ENCODE peak calls at places on chromosomes 13 and 19, in seven cellular contexts. R is body of pancreas; A is heart right ventricle; F is CD4-positive, CD25-positive, alpha-beta regulatory T cell; E is SK-N-SH treated with all-trans-retinoic acid at 6 μM for 48 hours; L is Right ventricle myocardium inferior; K is IMR-90. Z is an unnamed sample.

GRCh38 chr13:79867248-79867647 is 386.3 kb downstream of the NDFIP2 start:
- ATAC-seq in R (no peak), A (no peak), F (no peak), E (no peak), L (no peak), K (peak), Z (no peak)

GRCh38 chr19:18939163-18939562 is 1.9 kb downstream of the HOMER3 start:
- ATAC-seq in R (no peak), A (no peak), F (no peak), E (no peak), L (no peak), K (no peak), Z (no peak)

GRCh38 chr19:8477889-8478288 is 24.6 kb downstream of the PRAM1 start:
- ATAC-seq in R (no peak), A (no peak), F (no peak), E (no peak), L (no peak), K (no peak), Z (no peak)

GRCh38 chr13:97749174-97749573 is 204.3 kb upstream of the IPO5 start:
- ATAC-seq in R (no peak), A (no peak), F (no peak), E (peak), L (no peak), K (no peak), Z (no peak)

GRCh38 chr19:13055213-13056051 is 47.2 kb downstream of the LYL1 start:
- ATAC-seq in R (peak), A (peak), F (no peak), E (peak), L (peak), K (peak), Z (no peak)

GRCh38 chr19:47107201-47107952 is 6.2 kb downstream of the ZC3H4 start:
- ATAC-seq in R (peak), A (no peak), F (peak), E (no peak), L (no peak), K (no peak), Z (no peak)

GRCh38 chr19:16516923-16517610 is 20.9 kb downstream of the C19orf44 start:
- ATAC-seq in R (no peak), A (no peak), F (no peak), E (peak), L (no peak), K (peak), Z (peak)

GRCh38 chr19:49361438-49362047 is 673 bp downstream of the TEAD2 start:
- ATAC-seq in R (peak), A (peak), F (no peak), E (peak), L (peak), K (peak), Z (no peak)

GRCh38 chr13:62293081-62293480 is 877.4 kb upstream of the PCDH20 start:
- ATAC-seq in R (no peak), A (no peak), F (no peak), E (peak), L (no peak), K (no peak), Z (no peak)

GRCh38 chr13:50104493-50104892 is 89.2 kb downstream of the KCNRG start:
- ATAC-seq in R (no peak), A (no peak), F (no peak), E (no peak), L (no peak), K (peak), Z (no peak)

GRCh38 chr13:90032841-90033493 is 1314.5 kb upstream of the MIR17HG start:
- ATAC-seq in R (no peak), A (no peak), F (no peak), E (no peak), L (no peak), K (no peak), Z (peak)

GRCh38 chr13:59666504-59666903 is 497.2 kb downstream of the DIAPH3 start:
- ATAC-seq in R (peak), A (peak), F (no peak), E (no peak), L (no peak), K (no peak), Z (no peak)

GRCh38 chr19:39916236-39916635 is 18.2 kb downstream of the FCGBP start:
- ATAC-seq in R (no peak), A (no peak), F (no peak), E (no peak), L (no peak), K (no peak), Z (no peak)

GRCh38 chr13:89465366-89465765 is 1794.2 kb downstream of the SLITRK5 start:
- ATAC-seq in R (no peak), A (no peak), F (no peak), E (no peak), L (no peak), K (no peak), Z (no peak)

GRCh38 chr13:65932587-65933239 is 1297.4 kb downstream of the PCDH9 start:
- ATAC-seq in R (no peak), A (no peak), F (no peak), E (peak), L (no peak), K (no peak), Z (no peak)

GRCh38 chr13:113425931-113426590 is 27.2 kb downstream of the ADPRHL1 start:
- ATAC-seq in R (no peak), A (no peak), F (no peak), E (no peak), L (no peak), K (no peak), Z (no peak)

GRCh38 chr19:9165256-9165655 is 13.5 kb upstream of the OR7D2 start:
- ATAC-seq in R (no peak), A (no peak), F (no peak), E (no peak), L (no peak), K (no peak), Z (no peak)